ENCODE peak calls at places on chromosomes 3 and 15, in eight cellular contexts. I is brain microvascular endothelial cell, S is EL, M is endothelial cell, U is hypothalamus, B is NCI-H1105, Z is NCI-H2081, T is left ventricle myocardium inferior. D is an unnamed sample.

GRCh38 chr3:22887664-22888291 is 315.3 kb upstream of the UBE2E2 start:
- DNase-seq in B (peak; percentile 6), T (no peak), M (peak; percentile 26), Z (peak; percentile 51), I (peak; percentile 45), U (no peak), S (peak; percentile 8), D (no peak)

GRCh38 chr15:71826196-71826595 is 15.8 kb downstream of the NR2E3 start:
- DNase-seq in U (no peak), S (no peak), T (no peak), B (no peak), Z (no peak), I (no peak), M (no peak), D (no peak)

GRCh38 chr3:157447026-157447694 is 10.5 kb downstream of the PTX3 start:
- DNase-seq in U (no peak), I (peak; percentile 44), S (peak; percentile 54), Z (peak; percentile 11), T (no peak), B (no peak), M (no peak), D (no peak)

GRCh38 chr3:185280572-185281365 is 26.9 kb upstream of the EHHADH start:
- DNase-seq in U (no peak), B (peak; percentile 34), Z (peak; percentile 86), M (no peak), I (peak; percentile 53), S (peak; percentile 65), T (no peak), D (no peak)

GRCh38 chr3:38250198-38250597 is 15.4 kb upstream of the SLC22A13 start:
- DNase-seq in T (no peak), S (no peak), I (no peak), M (no peak), Z (no peak), B (no peak), U (no peak), D (no peak)

GRCh38 chr15:27679621-27680521 is 419.2 kb downstream of the OCA2 start:
- DNase-seq in S (no peak), U (peak; percentile 37), M (no peak), I (no peak), B (peak; percentile 81), Z (peak; percentile 97), T (no peak), D (no peak)

GRCh38 chr3:89740881-89741177 is 633.4 kb downstream of the EPHA3 start:
- DNase-seq in Z (no peak), I (no peak), T (no peak), S (no peak), M (no peak), U (no peak), B (no peak), D (no peak)

GRCh38 chr15:69074011-69074842 is 59.7 kb downstream of the NOX5 start:
- DNase-seq in I (peak; percentile 39), Z (peak; percentile 68), B (peak; percentile 73), M (peak; percentile 55), T (peak; percentile 70), S (peak; percentile 71), U (peak; percentile 31), D (no peak)

GRCh38 chr3:127959873-127960272 is 44.8 kb downstream of the KBTBD12 start:
- DNase-seq in S (peak; percentile 26), M (peak; percentile 44), Z (peak; percentile 84), U (no peak), B (peak; percentile 64), T (no peak), I (peak; percentile 32), D (no peak)

GRCh38 chr3:196440041-196440537 is 7.9 kb upstream of the UBXN7 start:
- DNase-seq in Z (no peak), M (no peak), T (peak; percentile 36), I (peak; percentile 39), S (peak; percentile 83), B (no peak), U (no peak), D (no peak)

GRCh38 chr15:49062900-49063299 is 16.7 kb upstream of the SECISBP2L start:
- DNase-seq in T (no peak), I (no peak), U (no peak), Z (no peak), M (no peak), B (no peak), S (no peak), D (no peak)

GRCh38 chr3:88671594-88671993 is 435.8 kb upstream of the EPHA3 start:
- DNase-seq in Z (no peak), S (no peak), B (no peak), I (no peak), T (no peak), M (no peak), U (no peak), D (no peak)

GRCh38 chr3:191236635-191237034 is 37.6 kb downstream of the OSTN start:
- DNase-seq in U (no peak), M (no peak), B (no peak), I (no peak), T (no peak), S (peak; percentile 65), Z (no peak), D (no peak)

GRCh38 chr15:52318729-52319500 is 23.3 kb upstream of the MYO5C start:
- DNase-seq in U (no peak), M (no peak), S (no peak), Z (no peak), I (no peak), B (no peak), T (peak; percentile 73), D (no peak)

GRCh38 chr3:195751584-195751983 is 30.8 kb downstream of the MUC20 start:
- DNase-seq in T (no peak), B (no peak), Z (peak; percentile 95), M (no peak), I (no peak), U (no peak), S (no peak), D (no peak)

GRCh38 chr15:39976291-39977274 is 42.7 kb downstream of the EIF2AK4 start:
- DNase-seq in I (peak; percentile 12), B (peak; percentile 38), U (peak; percentile 74), S (peak; percentile 74), M (peak; percentile 25), T (peak; percentile 74), Z (peak; percentile 65), D (no peak)

GRCh38 chr3:111758642-111759041 is 100.4 kb upstream of the PHLDB2 start:
- DNase-seq in I (peak; percentile 67), T (no peak), U (no peak), Z (no peak), M (no peak), S (peak; percentile 66), B (no peak), D (no peak)

GRCh38 chr3:127289646-127290575 is 2.1 kb upstream of the PRR20G start:
- DNase-seq in Z (no peak), M (no peak), S (peak; percentile 19), I (no peak), U (no peak), T (no peak), B (no peak), D (no peak)

GRCh38 chr15:101011582-101011981 is 92.4 kb downstream of the LRRK1 start:
- DNase-seq in T (no peak), M (no peak), U (no peak), Z (no peak), I (no peak), S (no peak), B (no peak), D (no peak)

GRCh38 chr3:152707314-152707713 is 127.6 kb upstream of the P2RY1 start:
- DNase-seq in I (no peak), U (no peak), B (no peak), S (no peak), Z (no peak), M (no peak), T (no peak), D (no peak)

GRCh38 chr3:34237946-34238345 is 439.5 kb downstream of the PDCD6IP start:
- DNase-seq in S (no peak), Z (no peak), T (no peak), M (no peak), B (no peak), I (peak; percentile 16), U (no peak), D (no peak)

GRCh38 chr15:54518145-54518941 is 540.1 kb downstream of the UNC13C start:
- DNase-seq in B (no peak), T (no peak), S (no peak), U (no peak), Z (no peak), M (no peak), I (no peak), D (no peak)

GRCh38 chr3:11364181-11364580 is 92.0 kb downstream of the ATG7 start:
- DNase-seq in Z (no peak), S (peak; percentile 67), M (no peak), I (no peak), B (no peak), U (no peak), T (no peak), D (no peak)

GRCh38 chr3:51874889-51875288 is 512 bp downstream of the IQCF5 start:
- DNase-seq in T (no peak), U (no peak), Z (no peak), M (no peak), I (no peak), S (no peak), B (no peak), D (no peak)

GRCh38 chr3:126931806-126932187 is 51.1 kb upstream of the PLXNA1 start:
- DNase-seq in B (no peak), T (no peak), U (no peak), Z (no peak), I (no peak), S (no peak), M (no peak), D (no peak)

GRCh38 chr3:9347086-9347485 is 15.8 kb upstream of the THUMPD3 start:
- DNase-seq in B (no peak), Z (no peak), S (peak; percentile 56), I (peak; percentile 48), M (no peak), U (no peak), T (no peak), D (no peak)

GRCh38 chr3:129699635-129700034 is 93.2 kb upstream of the PLXND1 start:
- DNase-seq in Z (no peak), S (no peak), B (no peak), M (no peak), U (no peak), T (no peak), I (no peak), D (no peak)

GRCh38 chr3:148718982-148719862 is 21.5 kb downstream of the AGTR1 start:
- DNase-seq in S (peak; percentile 19), T (no peak), B (no peak), M (no peak), U (no peak), Z (peak; percentile 14), I (no peak), D (no peak)

GRCh38 chr15:94126999-94127398 is 104.4 kb upstream of the MCTP2 start:
- DNase-seq in S (no peak), M (no peak), T (no peak), B (no peak), I (no peak), Z (no peak), U (no peak), D (no peak)

GRCh38 chr3:7800006-7800780 is 701.4 kb upstream of the LMCD1 start:
- DNase-seq in U (no peak), T (no peak), M (no peak), I (no peak), Z (no peak), S (no peak), B (no peak), D (no peak)

GRCh38 chr3:158802399-158803023 is 657 bp downstream of the MFSD1 start:
- DNase-seq in U (peak; percentile 48), S (no peak), B (peak; percentile 6), I (no peak), T (no peak), M (no peak), Z (no peak), D (no peak)

GRCh38 chr15:68930268-68931022 is at the start of gene SPESP1:
- DNase-seq in T (peak; percentile 60), B (no peak), M (no peak), U (peak; percentile 4), Z (no peak), I (peak; percentile 1), S (peak; percentile 86), D (peak; percentile 60)

GRCh38 chr3:141335531-141336042 is 32.7 kb upstream of the ZBTB38 start:
- DNase-seq in B (no peak), Z (no peak), S (peak; percentile 63), I (no peak), T (no peak), U (no peak), M (no peak), D (no peak)

GRCh38 chr3:163476179-163476578 is 1602.1 kb downstream of the SI start:
- DNase-seq in S (no peak), Z (peak; percentile 73), U (no peak), T (no peak), I (peak; percentile 19), M (no peak), B (peak; percentile 19), D (no peak)